ENCODE peak calls at places on chromosomes 4 and X, in six cellular contexts. W is HCT116, C is NT2/D1, Z is GM12878, L is H1, M is HepG2. O is an unnamed sample.

GRCh38 chr4:158193171-158193749 is 17.0 kb upstream of the TMEM144 start:
- DNase-seq in W (peak), C (no peak), Z (no peak), L (no peak), M (peak), O (peak)

GRCh38 chr4:86977621-86978184 is 42.9 kb downstream of the AFF1 start:
- DNase-seq in W (peak), C (no peak), Z (peak), L (no peak), M (peak), O (no peak)

GRCh38 chr4:88661724-88662123 is 35.9 kb downstream of the NAP1L5 start:
- DNase-seq in W (no peak), C (no peak), Z (no peak), L (no peak), M (no peak), O (no peak)

GRCh38 chr4:112910109-112910736 is 139.2 kb upstream of the ANK2 start:
- DNase-seq in W (no peak), C (no peak), Z (no peak), L (no peak), M (no peak), O (no peak)

GRCh38 chrX:28205905-28206304 is 224.7 kb upstream of the DCAF8L1 start:
- DNase-seq in W (no peak), C (no peak), Z (no peak), L (no peak), M (no peak), O (no peak)

GRCh38 chr4:75699299-75699698 is 25.1 kb upstream of the USO1 start:
- DNase-seq in W (no peak), C (no peak), Z (no peak), L (no peak), M (no peak), O (no peak)

GRCh38 chr4:176193126-176193525 is 2.3 kb downstream of the SPATA4 start:
- DNase-seq in W (no peak), C (no peak), Z (no peak), L (no peak), M (no peak), O (no peak)

GRCh38 chr4:19429684-19430083 is 822.0 kb upstream of the SLIT2 start:
- DNase-seq in W (no peak), C (peak), Z (no peak), L (peak), M (no peak), O (no peak)

GRCh38 chrX:41542151-41542935 is 95.2 kb downstream of the NYX start:
- DNase-seq in W (no peak), C (no peak), Z (no peak), L (no peak), M (no peak), O (peak)

GRCh38 chr4:123418486-123418931 is 21.9 kb downstream of the SPRY1 start:
- DNase-seq in W (no peak), C (peak), Z (no peak), L (peak), M (peak), O (no peak)

GRCh38 chr4:139416073-139416673 is 37.7 kb upstream of the RAB33B start:
- DNase-seq in W (peak), C (peak), Z (no peak), L (no peak), M (peak), O (peak)

GRCh38 chr4:8324640-8325239 is 55.2 kb downstream of the HTRA3 start:
- DNase-seq in W (no peak), C (no peak), Z (no peak), L (no peak), M (no peak), O (no peak)

GRCh38 chrX:17496407-17496806 is 121.4 kb downstream of the NHS start:
- DNase-seq in W (no peak), C (no peak), Z (no peak), L (no peak), M (no peak), O (no peak)

GRCh38 chr4:39472396-39472795 is 13.5 kb downstream of the LIAS start:
- DNase-seq in W (no peak), C (no peak), Z (no peak), L (no peak), M (no peak), O (no peak)

GRCh38 chrX:153649915-153650782 is 3.1 kb downstream of the DUSP9 start:
- DNase-seq in W (no peak), C (no peak), Z (no peak), L (no peak), M (no peak), O (no peak)

GRCh38 chr4:86442881-86443280 is 83.0 kb upstream of the MAPK10 start:
- DNase-seq in W (no peak), C (no peak), Z (no peak), L (no peak), M (no peak), O (no peak)

GRCh38 chrX:31227250-31227649 is 155.4 kb upstream of the FTHL17 start:
- DNase-seq in W (no peak), C (no peak), Z (no peak), L (no peak), M (peak), O (no peak)

GRCh38 chr4:36267491-36268254 is 13.7 kb upstream of the DTHD1 start:
- DNase-seq in W (no peak), C (no peak), Z (no peak), L (no peak), M (no peak), O (no peak)

GRCh38 chrX:70168238-70169188 is 8.8 kb upstream of the DGAT2L6 start:
- DNase-seq in W (peak), C (peak), Z (no peak), L (peak), M (peak), O (peak)

GRCh38 chrX:13265549-13266132 is 54.2 kb downstream of the ATXN3L start:
- DNase-seq in W (no peak), C (no peak), Z (no peak), L (no peak), M (no peak), O (no peak)

GRCh38 chr4:23613782-23614181 is 276.1 kb downstream of the PPARGC1A start:
- DNase-seq in W (no peak), C (no peak), Z (no peak), L (no peak), M (no peak), O (no peak)

GRCh38 chrX:37844622-37845021 is 2.7 kb downstream of the DYNLT3 start:
- DNase-seq in W (no peak), C (no peak), Z (no peak), L (no peak), M (no peak), O (no peak)

GRCh38 chr4:163482197-163482596 is 8.6 kb upstream of the TKTL2 start:
- DNase-seq in W (no peak), C (no peak), Z (no peak), L (no peak), M (no peak), O (no peak)

GRCh38 chr4:78645853-78646757 is 94.5 kb downstream of the ANXA3 start:
- DNase-seq in W (no peak), C (no peak), Z (no peak), L (no peak), M (peak), O (peak)

GRCh38 chrX:17559728-17560379 is 177.4 kb upstream of the SCML1 start:
- DNase-seq in W (peak), C (no peak), Z (no peak), L (no peak), M (no peak), O (no peak)

GRCh38 chrX:136192839-136193414 is 45.6 kb downstream of the FHL1 start:
- DNase-seq in W (no peak), C (no peak), Z (no peak), L (no peak), M (no peak), O (no peak)

GRCh38 chr4:172838108-172838507 is 330.5 kb upstream of the GALNT7 start:
- DNase-seq in W (no peak), C (no peak), Z (no peak), L (no peak), M (no peak), O (no peak)

GRCh38 chr4:93791570-93792195 is 36.9 kb upstream of the ATOH1 start:
- DNase-seq in W (peak), C (peak), Z (no peak), L (no peak), M (peak), O (peak)

GRCh38 chr4:140719022-140719421 is 37.2 kb downstream of the TBC1D9 start:
- DNase-seq in W (no peak), C (no peak), Z (no peak), L (no peak), M (no peak), O (no peak)

GRCh38 chr4:80240976-80241375 is 25.5 kb upstream of the FGF5 start:
- DNase-seq in W (no peak), C (no peak), Z (peak), L (no peak), M (no peak), O (no peak)

GRCh38 chr4:130640583-130640982 is 1544.6 kb downstream of the C4orf33 start:
- DNase-seq in W (no peak), C (no peak), Z (no peak), L (no peak), M (no peak), O (no peak)

GRCh38 chr4:113693993-113694392 is 67.5 kb downstream of the CAMK2D start:
- DNase-seq in W (no peak), C (no peak), Z (no peak), L (no peak), M (no peak), O (no peak)

GRCh38 chr4:6880691-6881090 is 28.9 kb upstream of the TBC1D14 start:
- DNase-seq in W (no peak), C (no peak), Z (no peak), L (no peak), M (no peak), O (no peak)

GRCh38 chr4:112946127-112946526 is 103.3 kb upstream of the ANK2 start:
- DNase-seq in W (no peak), C (no peak), Z (no peak), L (no peak), M (no peak), O (no peak)

DNA sequence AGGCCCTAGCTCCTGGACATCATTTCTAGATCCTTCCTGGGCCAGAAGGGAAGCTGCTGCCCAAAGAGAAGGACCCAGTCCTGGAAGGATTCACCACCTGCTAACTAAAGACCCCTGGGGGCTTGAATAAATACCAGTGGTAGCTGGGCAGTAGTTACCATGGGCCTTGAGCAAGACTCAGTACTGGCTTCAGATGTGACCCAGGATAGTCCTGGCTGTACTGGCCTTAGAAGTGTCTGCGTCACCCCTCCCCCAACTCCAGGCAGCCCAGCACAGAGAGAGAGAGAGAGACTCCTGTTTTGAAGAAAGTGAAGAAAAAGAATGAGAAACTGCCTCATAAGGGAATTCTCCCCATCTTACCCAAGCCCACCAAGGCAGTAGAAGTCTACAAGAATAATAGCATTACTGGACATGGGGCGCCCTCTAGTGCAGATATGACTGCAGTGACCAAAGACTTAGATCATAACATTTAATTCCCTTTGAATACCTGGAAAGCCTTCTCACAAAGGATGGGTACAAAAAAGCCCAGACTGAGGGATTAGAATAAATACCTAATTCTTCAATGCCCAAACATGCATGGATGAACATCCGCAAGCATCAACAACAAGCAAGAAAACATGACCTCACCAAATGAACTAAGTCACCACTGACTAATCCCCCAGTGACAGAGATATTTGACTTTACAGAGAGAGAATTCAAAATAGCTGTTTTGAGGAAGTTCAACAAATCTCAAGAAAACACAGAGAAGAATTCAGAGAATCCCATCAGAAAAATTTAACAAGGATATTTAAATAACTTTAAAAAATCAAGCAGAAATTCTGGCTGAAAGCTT is 171.8 kb downstream of the HNRNPD start:
- DNase-seq in W (peak), C (peak), Z (no peak), L (no peak), M (peak), O (peak)
- TF ChIP-seq ZNF274 in W (no peak), C (no peak), Z (no peak), L (no peak), M (no peak), O (no peak)

DNA sequence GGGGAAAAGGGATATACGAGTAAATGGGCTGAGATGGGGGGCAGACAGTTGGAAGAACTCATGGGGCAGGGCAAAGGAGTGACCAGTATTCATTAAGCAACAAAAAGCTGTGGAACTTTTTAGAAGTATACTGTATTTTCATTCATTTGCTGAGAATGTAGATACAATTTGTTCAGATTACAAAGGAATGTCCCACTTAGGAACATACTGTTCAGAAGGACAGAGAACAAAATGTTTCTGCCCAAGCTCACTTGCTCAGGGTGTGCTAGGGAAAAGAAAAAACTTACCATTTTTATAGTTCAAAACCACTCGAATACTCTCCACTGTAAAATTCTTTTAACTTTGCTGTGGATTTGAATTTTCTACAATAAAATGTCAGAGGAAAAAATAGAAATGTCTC is 135.2 kb upstream of the AFF2 start:
- DNase-seq in W (no peak), C (no peak), Z (no peak), L (no peak), M (no peak), O (no peak)
- TF ChIP-seq ZNF274 in W (no peak), C (no peak), Z (no peak), L (no peak), M (no peak), O (no peak)

DNA sequence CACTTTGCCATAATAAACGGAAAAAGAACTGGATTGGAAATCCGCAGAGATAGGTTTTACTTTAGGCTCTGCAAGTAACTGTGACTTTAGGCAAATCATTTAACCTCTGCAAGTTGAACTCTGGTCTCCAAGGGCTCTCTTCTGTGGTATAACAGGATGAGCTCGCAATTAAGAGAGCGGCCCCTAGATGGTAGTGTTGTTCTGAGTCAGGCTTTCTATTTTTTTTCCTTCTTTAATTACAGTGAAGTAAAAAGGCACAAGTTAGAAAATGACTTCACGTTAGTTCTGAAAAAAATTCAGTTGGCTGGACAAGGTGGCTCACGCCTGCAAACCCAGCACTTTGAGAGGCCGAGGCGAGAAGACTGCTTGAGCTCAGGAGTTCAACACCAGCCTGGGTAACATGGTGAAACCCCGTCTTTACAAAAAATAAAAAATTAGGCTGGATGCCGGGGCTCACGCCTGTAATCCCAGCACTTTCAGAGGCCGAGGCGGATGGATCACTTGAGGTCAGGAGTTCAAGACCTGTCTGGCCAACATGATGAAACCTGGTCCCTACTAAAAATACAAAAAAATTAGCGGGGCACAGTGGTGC is 18.0 kb downstream of the RPS3A start:
- DNase-seq in W (peak), C (peak), Z (no peak), L (no peak), M (peak), O (peak)
- TF ChIP-seq ZNF274 in W (no peak), C (no peak), Z (no peak), L (no peak), M (no peak), O (no peak)

GRCh38 chr4:137432431-137432830 is 99.9 kb downstream of the PCDH18 start:
- DNase-seq in W (no peak), C (no peak), Z (no peak), L (no peak), M (no peak), O (no peak)
- TF ChIP-seq ZNF274 in W (no peak), C (no peak), Z (no peak), L (no peak), M (no peak), O (no peak)

GRCh38 chr4:9785926-9786325 is 4.5 kb downstream of the DRD5 start:
- DNase-seq in W (no peak), C (no peak), Z (no peak), L (no peak), M (no peak), O (no peak)
- TF ChIP-seq ZNF274 in W (no peak), C (no peak), Z (no peak), L (no peak), M (no peak), O (no peak)

GRCh38 chrX:9566150-9566621 is 101.3 kb downstream of the TBL1X start:
- DNase-seq in W (peak), C (no peak), Z (no peak), L (no peak), M (peak), O (no peak)
- TF ChIP-seq ZNF274 in W (no peak), C (no peak), Z (no peak), L (no peak), M (no peak), O (no peak)

DNA sequence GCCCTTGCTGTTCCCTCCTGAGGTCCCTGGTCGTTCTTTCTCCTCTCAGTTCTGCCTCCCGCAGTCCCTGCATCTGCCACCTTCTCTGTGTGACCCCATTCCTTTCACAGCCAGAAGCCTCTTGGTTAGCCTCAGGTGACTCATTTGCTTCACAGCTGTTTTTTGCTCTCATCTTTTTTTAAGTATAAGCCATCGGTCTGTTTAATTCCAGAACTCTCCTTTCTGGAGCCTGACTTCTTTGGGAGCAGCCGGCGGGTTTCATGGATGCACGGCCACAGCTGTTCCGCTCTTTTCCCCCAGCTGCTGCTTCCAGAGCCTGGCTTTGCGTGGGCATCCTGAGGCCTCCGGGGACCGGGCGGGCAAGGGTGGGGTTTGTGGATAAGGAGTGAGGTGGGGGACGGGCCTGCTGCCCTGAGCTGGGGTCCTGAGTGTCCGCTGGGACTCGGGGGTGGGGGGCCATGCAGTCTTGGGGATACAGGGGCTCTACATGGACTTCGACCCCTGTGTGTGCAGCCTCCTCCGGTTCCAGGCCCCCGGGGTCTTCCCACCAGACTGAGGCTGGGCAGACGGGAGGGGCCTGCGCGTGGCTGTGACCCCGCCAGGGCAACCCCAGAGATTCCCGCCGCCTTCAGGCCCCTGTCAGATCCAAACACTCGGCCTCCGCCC is 46.7 kb downstream of the PCGF3 start:
- DNase-seq in W (no peak), C (no peak), Z (no peak), L (no peak), M (no peak), O (no peak)
- TF ChIP-seq ZNF274 in W (no peak), C (no peak), Z (no peak), L (no peak), M (no peak), O (no peak)

O was measured in K562.